ENCODE peak calls at places on chromosome 6, in six cellular contexts. Y is mesenchymal stem cell; H is CD8-positive, alpha-beta memory T cell; G is H9; B is mammary epithelial cell; K is psoas muscle. J is an unnamed sample. For H3K4me1, the result is how much of the 10 kb centered on the place peaks cover.

GRCh38 chr6:134835998-134836397 is 113.9 kb downstream of the ALDH8A1 start:
- DNase-seq in Y (no peak), H (no peak), G (no peak), B (no peak), K (no peak), J (no peak)

GRCh38 chr6:21185849-21186478 is 407.6 kb upstream of the SOX4 start:
- DNase-seq in Y (no peak), H (no peak), G (peak), B (no peak), K (no peak), J (no peak)

GRCh38 chr6:102229271-102229670 is 835.8 kb downstream of the GRIK2 start:
- DNase-seq in Y (no peak), H (no peak), G (no peak), B (peak), K (no peak), J (no peak)

GRCh38 chr6:166156942-166157341 is 10.7 kb downstream of the TBXT start:
- DNase-seq in Y (no peak), H (no peak), G (no peak), B (no peak), K (no peak), J (no peak)

GRCh38 chr6:6199678-6200077 is 120.8 kb downstream of the F13A1 start:
- DNase-seq in Y (no peak), H (no peak), G (no peak), B (no peak), K (no peak), J (no peak)

GRCh38 chr6:142942805-142943227 is 2.2 kb downstream of the HIVEP2 start:
- DNase-seq in Y (peak), H (peak), G (no peak), B (peak), K (no peak), J (no peak)

GRCh38 chr6:115934145-115934544 is 126.5 kb downstream of the FRK start:
- DNase-seq in Y (no peak), H (no peak), G (no peak), B (no peak), K (no peak), J (no peak)

GRCh38 chr6:116392158-116393032 is 21.6 kb downstream of the DSE start:
- DNase-seq in Y (peak), H (peak), G (no peak), B (peak), K (no peak), J (no peak)

GRCh38 chr6:105993769-105994521 is 92.2 kb upstream of the PRDM1 start:
- DNase-seq in Y (peak), H (peak), G (no peak), B (no peak), K (peak), J (peak)

GRCh38 chr6:101853686-101854085 is 460.2 kb downstream of the GRIK2 start:
- DNase-seq in Y (no peak), H (no peak), G (no peak), B (no peak), K (no peak), J (no peak)

GRCh38 chr6:35293681-35294080 is 3.9 kb upstream of the DEF6 start:
- DNase-seq in Y (no peak), H (no peak), G (no peak), B (no peak), K (no peak), J (no peak)

GRCh38 chr6:132931937-132932336 is 117.6 kb downstream of the RPS12 start:
- DNase-seq in Y (peak), H (no peak), G (no peak), B (peak), K (no peak), J (no peak)

GRCh38 chr6:168605964-168606363 is 165.0 kb downstream of the SMOC2 start:
- DNase-seq in Y (no peak), H (no peak), G (no peak), B (no peak), K (no peak), J (no peak)

GRCh38 chr6:299050-299980 is 7.0 kb downstream of the DUSP22 start:
- DNase-seq in Y (peak), H (no peak), G (no peak), B (no peak), K (no peak), J (no peak)

GRCh38 chr6:73984851-73985250 is 288.8 kb downstream of the CD109 start:
- DNase-seq in Y (no peak), H (no peak), G (no peak), B (no peak), K (no peak), J (no peak)

GRCh38 chr6:81997091-81997926 is 244.8 kb upstream of the TENT5A start:
- DNase-seq in Y (peak), H (no peak), G (no peak), B (peak), K (no peak), J (no peak)

GRCh38 chr6:938271-939046 is 245.5 kb upstream of the EXOC2 start:
- DNase-seq in Y (no peak), H (no peak), G (peak), B (no peak), K (no peak), J (no peak)

GRCh38 chr6:50272611-50273010 is 222.9 kb upstream of the DEFB112 start:
- DNase-seq in Y (no peak), H (no peak), G (no peak), B (peak), K (no peak), J (no peak)

GRCh38 chr6:13711384-13711725 is 280 bp downstream of the RANBP9 start:
- DNase-seq in Y (peak), H (peak), G (peak), B (no peak), K (no peak), J (no peak)

GRCh38 chr6:56756219-56756789 is 113.6 kb upstream of the DST start:
- DNase-seq in Y (peak), H (no peak), G (no peak), B (no peak), K (no peak), J (no peak)

GRCh38 chr6:129117355-129117754 is 234.4 kb downstream of the LAMA2 start:
- DNase-seq in Y (no peak), H (no peak), G (no peak), B (no peak), K (no peak), J (no peak)

GRCh38 chr6:20657274-20657800 is 123.1 kb downstream of the CDKAL1 start:
- DNase-seq in Y (no peak), H (no peak), G (no peak), B (peak), K (no peak), J (no peak)

GRCh38 chr6:105795913-105796517 is 290.1 kb upstream of the PRDM1 start:
- DNase-seq in Y (peak), H (no peak), G (no peak), B (no peak), K (no peak), J (no peak)

GRCh38 chr6:37544530-37544929 is 44.8 kb upstream of the CCDC167 start:
- DNase-seq in Y (no peak), H (no peak), G (no peak), B (no peak), K (no peak), J (no peak)

GRCh38 chr6:116326392-116326717 is 44.4 kb upstream of the DSE start:
- DNase-seq in Y (no peak), H (no peak), G (no peak), B (no peak), K (no peak), J (no peak)

GRCh38 chr6:98836025-98836961 is 1.9 kb downstream of the POU3F2 start:
- DNase-seq in Y (no peak), H (no peak), G (no peak), B (no peak), K (no peak), J (no peak)

GRCh38 chr6:159832941-159833340 is 32.9 kb downstream of the PNLDC1 start:
- DNase-seq in Y (no peak), H (no peak), G (no peak), B (no peak), K (no peak), J (no peak)

GRCh38 chr6:84568971-84569370 is 195.4 kb downstream of the TBX18 start:
- DNase-seq in Y (peak), H (no peak), G (no peak), B (peak), K (no peak), J (no peak)

GRCh38 chr6:135675862-135676261 is 175.6 kb upstream of the PDE7B start:
- DNase-seq in Y (peak), H (peak), G (peak), B (peak), K (no peak), J (no peak)

GRCh38 chr6:167394330-167394729 is 69.4 kb downstream of the TTLL2 start:
- DNase-seq in Y (no peak), H (no peak), G (no peak), B (no peak), K (no peak), J (no peak)

GRCh38 chr6:13462380-13463326 is 24.7 kb downstream of the GFOD1 start:
- DNase-seq in Y (peak), H (no peak), G (no peak), B (no peak), K (no peak), J (no peak)

GRCh38 chr6:25173232-25173631 is 105.9 kb upstream of the CARMIL1 start:
- DNase-seq in Y (peak), H (no peak), G (no peak), B (no peak), K (no peak), J (no peak)

GRCh38 chr6:113623124-113623523 is 234.0 kb upstream of the MARCKS start:
- DNase-seq in Y (no peak), H (no peak), G (no peak), B (no peak), K (no peak), J (no peak)

GRCh38 chr6:142550310-142550709 is 248.5 kb downstream of the ADGRG6 start:
- DNase-seq in Y (no peak), H (no peak), G (no peak), B (no peak), K (no peak), J (no peak)

GRCh38 chr6:19833947-19834346 is 3.2 kb upstream of the ID4 start:
- DNase-seq in Y (peak), H (no peak), G (no peak), B (no peak), K (no peak), J (no peak)

DNA sequence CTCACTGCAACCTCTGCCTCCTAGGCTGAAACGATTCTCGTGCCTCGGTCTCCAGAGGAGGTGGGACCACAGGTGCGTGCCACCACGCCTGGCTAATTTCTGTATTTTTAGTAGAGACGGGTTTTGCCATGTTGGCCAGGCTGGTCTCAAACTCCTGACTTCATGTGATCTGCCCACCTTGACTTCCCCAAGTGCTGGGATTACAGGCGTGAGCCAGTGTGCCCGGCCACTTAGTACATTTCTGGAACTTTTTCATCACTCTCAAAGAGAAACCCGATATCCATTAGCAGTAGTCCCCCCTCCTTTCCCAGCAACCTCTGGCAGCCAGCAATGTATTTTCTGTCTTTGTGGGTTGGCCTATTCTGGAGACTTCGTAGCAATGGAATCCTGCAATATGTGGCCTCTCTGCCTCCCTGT is 109.8 kb downstream of the JARID2 start:
- DNase-seq in Y (no peak), H (no peak), G (no peak), B (no peak), K (no peak), J (peak)
- H3K4me1 ChIP-seq in Y (under half), H (under half), G (under half), B (under half), K (half or more), J (half or more)

GRCh38 chr6:22313796-22314195 is 17.0 kb upstream of the PRL start:
- DNase-seq in Y (no peak), H (no peak), G (no peak), B (no peak), K (no peak), J (no peak)
- H3K27ac ChIP-seq in Y (no peak), H (no peak), G (no peak), B (no peak), K (no peak), J (no peak)

GRCh38 chr6:11218827-11219826 is 13.3 kb downstream of the NEDD9 start:
- DNase-seq in Y (no peak), H (no peak), G (no peak), B (no peak), K (no peak), J (peak)
- H3K4me1 ChIP-seq in Y (under half), H (under half), G (under half), B (under half), K (under half), J (under half)

GRCh38 chr6:54294965-54295532 is 13.2 kb upstream of the TINAG start:
- DNase-seq in Y (no peak), H (no peak), G (no peak), B (no peak), K (no peak), J (no peak)

GRCh38 chr6:54286141-54286540 is 22.1 kb upstream of the TINAG start:
- DNase-seq in Y (peak), H (no peak), G (no peak), B (peak), K (no peak), J (no peak)

GRCh38 chr6:54291738-54292137 is 16.5 kb upstream of the TINAG start:
- DNase-seq in Y (peak), H (no peak), G (no peak), B (peak), K (no peak), J (no peak)

GRCh38 chr6:54288476-54288875 is 19.8 kb upstream of the TINAG start:
- DNase-seq in Y (no peak), H (no peak), G (no peak), B (no peak), K (no peak), J (no peak)

GRCh38 chr6:54291146-54291545 is 17.1 kb upstream of the TINAG start:
- DNase-seq in Y (peak), H (no peak), G (no peak), B (peak), K (no peak), J (no peak)
- H3K27ac ChIP-seq in Y (peak), H (no peak), G (no peak), B (peak), K (no peak), J (no peak)

GRCh38 chr6:69732045-69732444 is 64.8 kb downstream of the LMBRD1 start:
- DNase-seq in Y (no peak), H (no peak), G (no peak), B (no peak), K (no peak), J (no peak)

GRCh38 chr6:69735029-69735428 is 61.8 kb downstream of the LMBRD1 start:
- DNase-seq in Y (no peak), H (no peak), G (no peak), B (no peak), K (no peak), J (peak)

GRCh38 chr6:69729870-69730449 is 66.8 kb downstream of the LMBRD1 start:
- DNase-seq in Y (peak), H (no peak), G (no peak), B (no peak), K (no peak), J (no peak)

GRCh38 chr6:69732640-69733039 is 64.2 kb downstream of the LMBRD1 start:
- DNase-seq in Y (peak), H (no peak), G (no peak), B (no peak), K (no peak), J (no peak)
- H3K4me1 ChIP-seq in Y (under half), H (under half), G (under half), B (under half), K (under half), J (under half)

GRCh38 chr6:156887623-156888269 is 110.6 kb downstream of the ARID1B start:
- DNase-seq in Y (no peak), H (no peak), G (no peak), B (no peak), K (no peak), J (no peak)

GRCh38 chr6:156884306-156884705 is 107.1 kb downstream of the ARID1B start:
- DNase-seq in Y (no peak), H (no peak), G (no peak), B (no peak), K (no peak), J (no peak)

GRCh38 chr6:156885562-156885961 is 108.4 kb downstream of the ARID1B start:
- DNase-seq in Y (no peak), H (no peak), G (no peak), B (no peak), K (no peak), J (no peak)

GRCh38 chr6:156883497-156884252 is 106.5 kb downstream of the ARID1B start:
- DNase-seq in Y (no peak), H (peak), G (no peak), B (peak), K (no peak), J (no peak)

GRCh38 chr6:156886409-156886808 is 109.2 kb downstream of the ARID1B start:
- DNase-seq in Y (peak), H (no peak), G (no peak), B (no peak), K (no peak), J (no peak)
- H3K27ac ChIP-seq in Y (no peak), H (no peak), G (no peak), B (no peak), K (no peak), J (peak)

DNA sequence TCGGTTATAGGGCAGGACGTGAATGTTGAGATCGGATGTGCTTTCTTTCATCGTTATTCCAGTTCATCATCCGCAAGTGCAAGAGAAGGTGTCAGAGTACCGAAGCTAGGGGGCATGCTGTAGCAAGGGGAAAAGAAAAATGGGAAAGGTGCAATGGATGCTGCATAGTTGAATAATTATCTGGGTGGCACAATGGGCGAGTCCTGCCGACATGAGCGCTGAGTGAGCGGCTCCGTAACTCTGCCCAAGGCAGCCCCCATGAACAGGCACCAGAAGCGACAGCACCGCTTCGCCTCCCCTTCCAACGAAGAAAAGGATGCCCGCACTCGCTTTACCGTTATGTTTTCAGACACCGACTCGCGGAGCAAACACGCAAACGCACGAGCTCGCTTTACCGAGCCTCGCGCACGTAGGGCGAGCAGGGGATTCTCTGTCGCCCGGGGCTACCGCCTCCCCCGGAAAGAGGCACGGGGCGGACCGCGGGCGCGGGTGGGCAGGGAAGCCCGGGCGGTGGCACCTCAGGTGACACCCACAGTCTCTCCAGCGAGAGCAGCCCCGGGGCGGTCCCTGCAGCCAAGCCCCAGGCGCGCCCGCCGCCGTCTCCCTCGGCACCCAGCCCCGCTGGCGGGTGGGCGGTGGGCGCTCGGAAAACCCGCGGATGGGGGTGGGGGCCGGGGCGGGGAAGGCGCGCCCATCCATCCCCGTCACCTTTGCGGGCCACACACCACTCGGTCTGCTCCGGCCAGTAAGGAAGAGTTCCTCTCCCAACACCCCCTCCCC is 654 bp downstream of the WASF1 start:
- DNase-seq in Y (peak), H (peak), G (peak), B (peak), K (peak), J (peak)
- H3K4me1 ChIP-seq in Y (under half), H (under half), G (under half), B (under half), K (under half), J (under half)

GRCh38 chr6:150753404-150754184 is 111.9 kb upstream of the MTHFD1L start:
- DNase-seq in Y (no peak), H (no peak), G (peak), B (no peak), K (no peak), J (no peak)
- H3K27ac ChIP-seq in Y (no peak), H (no peak), G (no peak), B (no peak), K (no peak), J (no peak)

J was measured in gastrocnemius medialis.